ENCODE peak calls at places on chromosomes 4 and X, in ten cellular contexts. One of them, this sample, is unnamed.
A peak's percentile ranks its signal among the peaks of the same experiment; 100 is the strongest.

GRCh38 chr4:1172228-1172851 is at the start of gene SPON2:
- DNase-seq in NCI-H1105 treated with DMSO at 0.1 percent for 48 hours: no peak
- DNase-seq in stimulated activated CD4-positive, alpha-beta T cell treated with anti-CD3 and anti-CD28 coated beads, Interleukin-4, amount 100 ng/mL, for 4 hours: no peak
- DNase-seq in HCT116: no peak
- DNase-seq in EL: no peak
- DNase-seq in colonic mucosa: no peak
- DNase-seq in stimulated activated naive CD4-positive, alpha-beta T cell treated with Interleukin-2 at 50 U/mL for 16 hours: no peak
- DNase-seq in GM10248: peak; percentile 36
- DNase-seq in left kidney: peak; percentile 56
- DNase-seq in Peyer's patch: no peak
- DNase-seq in this sample: peak; percentile 18

GRCh38 chr4:153209410-153209809 is 5.2 kb downstream of the TRIM2 start:
- DNase-seq in NCI-H1105 treated with DMSO at 0.1 percent for 48 hours: no peak
- DNase-seq in GM10248: no peak
- DNase-seq in stimulated activated CD4-positive, alpha-beta T cell treated with anti-CD3 and anti-CD28 coated beads, Interleukin-4, amount 100 ng/mL, for 4 hours: no peak
- DNase-seq in EL: no peak
- DNase-seq in HCT116: no peak
- DNase-seq in colonic mucosa: peak; percentile 50
- DNase-seq in Peyer's patch: no peak
- DNase-seq in left kidney: peak; percentile 76
- DNase-seq in stimulated activated naive CD4-positive, alpha-beta T cell treated with Interleukin-2 at 50 U/mL for 16 hours: no peak
- DNase-seq in this sample: no peak

GRCh38 chrX:134025986-134026731 is 40.8 kb upstream of the GPC3 start:
- DNase-seq in HCT116: no peak
- DNase-seq in EL: no peak
- DNase-seq in Peyer's patch: no peak
- DNase-seq in left kidney: peak; percentile 32
- DNase-seq in NCI-H1105 treated with DMSO at 0.1 percent for 48 hours: no peak
- DNase-seq in GM10248: no peak
- DNase-seq in colonic mucosa: no peak
- DNase-seq in stimulated activated naive CD4-positive, alpha-beta T cell treated with Interleukin-2 at 50 U/mL for 16 hours: no peak
- DNase-seq in stimulated activated CD4-positive, alpha-beta T cell treated with anti-CD3 and anti-CD28 coated beads, Interleukin-4, amount 100 ng/mL, for 4 hours: no peak
- DNase-seq in this sample: no peak

GRCh38 chr4:10348241-10348640 is 109.0 kb downstream of the ZNF518B start:
- DNase-seq in EL: no peak
- DNase-seq in HCT116: no peak
- DNase-seq in NCI-H1105 treated with DMSO at 0.1 percent for 48 hours: no peak
- DNase-seq in stimulated activated CD4-positive, alpha-beta T cell treated with anti-CD3 and anti-CD28 coated beads, Interleukin-4, amount 100 ng/mL, for 4 hours: no peak
- DNase-seq in GM10248: no peak
- DNase-seq in Peyer's patch: no peak
- DNase-seq in colonic mucosa: no peak
- DNase-seq in stimulated activated naive CD4-positive, alpha-beta T cell treated with Interleukin-2 at 50 U/mL for 16 hours: no peak
- DNase-seq in left kidney: no peak
- DNase-seq in this sample: no peak

GRCh38 chr4:141636077-141636770 is at the start of gene IL15:
- DNase-seq in EL: peak; percentile 78
- DNase-seq in NCI-H1105 treated with DMSO at 0.1 percent for 48 hours: peak; percentile 48
- DNase-seq in HCT116: peak; percentile 36
- DNase-seq in Peyer's patch: peak; percentile 93
- DNase-seq in left kidney: peak; percentile 68
- DNase-seq in GM10248: peak; percentile 87
- DNase-seq in stimulated activated CD4-positive, alpha-beta T cell treated with anti-CD3 and anti-CD28 coated beads, Interleukin-4, amount 100 ng/mL, for 4 hours: peak; percentile 69
- DNase-seq in colonic mucosa: peak; percentile 94
- DNase-seq in stimulated activated naive CD4-positive, alpha-beta T cell treated with Interleukin-2 at 50 U/mL for 16 hours: peak; percentile 78
- DNase-seq in this sample: peak; percentile 78

GRCh38 chr4:83320548-83320947 is 14.1 kb downstream of the HPSE start:
- DNase-seq in stimulated activated CD4-positive, alpha-beta T cell treated with anti-CD3 and anti-CD28 coated beads, Interleukin-4, amount 100 ng/mL, for 4 hours: peak; percentile 4
- DNase-seq in NCI-H1105 treated with DMSO at 0.1 percent for 48 hours: no peak
- DNase-seq in EL: peak; percentile 70
- DNase-seq in stimulated activated naive CD4-positive, alpha-beta T cell treated with Interleukin-2 at 50 U/mL for 16 hours: no peak
- DNase-seq in colonic mucosa: peak; percentile 29
- DNase-seq in HCT116: no peak
- DNase-seq in Peyer's patch: peak; percentile 56
- DNase-seq in left kidney: peak; percentile 11
- DNase-seq in GM10248: no peak
- DNase-seq in this sample: peak; percentile 49

GRCh38 chr4:3765271-3766206 is 646 bp upstream of the ADRA2C start:
- DNase-seq in stimulated activated naive CD4-positive, alpha-beta T cell treated with Interleukin-2 at 50 U/mL for 16 hours: no peak
- DNase-seq in colonic mucosa: peak; percentile 26
- DNase-seq in EL: peak; percentile 68
- DNase-seq in left kidney: peak; percentile 86
- DNase-seq in GM10248: no peak
- DNase-seq in Peyer's patch: no peak
- DNase-seq in stimulated activated CD4-positive, alpha-beta T cell treated with anti-CD3 and anti-CD28 coated beads, Interleukin-4, amount 100 ng/mL, for 4 hours: no peak
- DNase-seq in HCT116: no peak
- DNase-seq in NCI-H1105 treated with DMSO at 0.1 percent for 48 hours: peak; percentile 15
- DNase-seq in this sample: no peak

GRCh38 chrX:6363193-6363592 is 134.5 kb upstream of the NLGN4X start:
- DNase-seq in GM10248: no peak
- DNase-seq in stimulated activated naive CD4-positive, alpha-beta T cell treated with Interleukin-2 at 50 U/mL for 16 hours: no peak
- DNase-seq in NCI-H1105 treated with DMSO at 0.1 percent for 48 hours: no peak
- DNase-seq in left kidney: peak; percentile 2
- DNase-seq in stimulated activated CD4-positive, alpha-beta T cell treated with anti-CD3 and anti-CD28 coated beads, Interleukin-4, amount 100 ng/mL, for 4 hours: no peak
- DNase-seq in Peyer's patch: no peak
- DNase-seq in EL: no peak
- DNase-seq in colonic mucosa: no peak
- DNase-seq in HCT116: no peak
- DNase-seq in this sample: no peak

GRCh38 chrX:135516376-135516775 is 4.1 kb upstream of the INTS6L start:
- DNase-seq in left kidney: no peak
- DNase-seq in stimulated activated CD4-positive, alpha-beta T cell treated with anti-CD3 and anti-CD28 coated beads, Interleukin-4, amount 100 ng/mL, for 4 hours: no peak
- DNase-seq in HCT116: no peak
- DNase-seq in NCI-H1105 treated with DMSO at 0.1 percent for 48 hours: no peak
- DNase-seq in Peyer's patch: no peak
- DNase-seq in EL: no peak
- DNase-seq in stimulated activated naive CD4-positive, alpha-beta T cell treated with Interleukin-2 at 50 U/mL for 16 hours: no peak
- DNase-seq in GM10248: no peak
- DNase-seq in colonic mucosa: no peak
- DNase-seq in this sample: no peak

GRCh38 chrX:38513087-38513742 is 48.1 kb upstream of the TSPAN7 start:
- DNase-seq in Peyer's patch: no peak
- DNase-seq in EL: no peak
- DNase-seq in NCI-H1105 treated with DMSO at 0.1 percent for 48 hours: peak; percentile 84
- DNase-seq in stimulated activated CD4-positive, alpha-beta T cell treated with anti-CD3 and anti-CD28 coated beads, Interleukin-4, amount 100 ng/mL, for 4 hours: no peak
- DNase-seq in colonic mucosa: no peak
- DNase-seq in GM10248: no peak
- DNase-seq in stimulated activated naive CD4-positive, alpha-beta T cell treated with Interleukin-2 at 50 U/mL for 16 hours: no peak
- DNase-seq in HCT116: no peak
- DNase-seq in left kidney: no peak
- DNase-seq in this sample: no peak

GRCh38 chrX:118418811-118419251 is 72.9 kb downstream of the WDR44 start:
- DNase-seq in GM10248: no peak
- DNase-seq in Peyer's patch: no peak
- DNase-seq in NCI-H1105 treated with DMSO at 0.1 percent for 48 hours: no peak
- DNase-seq in EL: no peak
- DNase-seq in colonic mucosa: peak; percentile 21
- DNase-seq in stimulated activated naive CD4-positive, alpha-beta T cell treated with Interleukin-2 at 50 U/mL for 16 hours: no peak
- DNase-seq in left kidney: no peak
- DNase-seq in stimulated activated CD4-positive, alpha-beta T cell treated with anti-CD3 and anti-CD28 coated beads, Interleukin-4, amount 100 ng/mL, for 4 hours: no peak
- DNase-seq in HCT116: no peak
- DNase-seq in this sample: no peak

GRCh38 chr4:3613980-3614730 is 81.9 kb upstream of the LRPAP1 start:
- DNase-seq in left kidney: peak; percentile 55
- DNase-seq in stimulated activated naive CD4-positive, alpha-beta T cell treated with Interleukin-2 at 50 U/mL for 16 hours: no peak
- DNase-seq in HCT116: no peak
- DNase-seq in NCI-H1105 treated with DMSO at 0.1 percent for 48 hours: peak; percentile 67
- DNase-seq in GM10248: no peak
- DNase-seq in stimulated activated CD4-positive, alpha-beta T cell treated with anti-CD3 and anti-CD28 coated beads, Interleukin-4, amount 100 ng/mL, for 4 hours: no peak
- DNase-seq in Peyer's patch: no peak
- DNase-seq in EL: no peak
- DNase-seq in colonic mucosa: no peak
- DNase-seq in this sample: no peak

GRCh38 chr4:48311896-48312295 is 29.4 kb upstream of the SLAIN2 start:
- DNase-seq in stimulated activated naive CD4-positive, alpha-beta T cell treated with Interleukin-2 at 50 U/mL for 16 hours: no peak
- DNase-seq in GM10248: no peak
- DNase-seq in colonic mucosa: no peak
- DNase-seq in EL: peak; percentile 73
- DNase-seq in Peyer's patch: no peak
- DNase-seq in NCI-H1105 treated with DMSO at 0.1 percent for 48 hours: no peak
- DNase-seq in left kidney: no peak
- DNase-seq in stimulated activated CD4-positive, alpha-beta T cell treated with anti-CD3 and anti-CD28 coated beads, Interleukin-4, amount 100 ng/mL, for 4 hours: no peak
- DNase-seq in HCT116: no peak
- DNase-seq in this sample: no peak

GRCh38 chr4:8651661-8652180 is 59.2 kb downstream of the CPZ start:
- DNase-seq in GM10248: no peak
- DNase-seq in EL: no peak
- DNase-seq in NCI-H1105 treated with DMSO at 0.1 percent for 48 hours: no peak
- DNase-seq in Peyer's patch: peak; percentile 31
- DNase-seq in HCT116: no peak
- DNase-seq in stimulated activated CD4-positive, alpha-beta T cell treated with anti-CD3 and anti-CD28 coated beads, Interleukin-4, amount 100 ng/mL, for 4 hours: no peak
- DNase-seq in stimulated activated naive CD4-positive, alpha-beta T cell treated with Interleukin-2 at 50 U/mL for 16 hours: no peak
- DNase-seq in colonic mucosa: no peak
- DNase-seq in left kidney: no peak
- DNase-seq in this sample: no peak

GRCh38 chr4:102598759-102599379 is 97.7 kb downstream of the NFKB1 start:
- DNase-seq in GM10248: peak; percentile 41
- DNase-seq in left kidney: no peak
- DNase-seq in colonic mucosa: no peak
- DNase-seq in EL: peak; percentile 27
- DNase-seq in Peyer's patch: no peak
- DNase-seq in NCI-H1105 treated with DMSO at 0.1 percent for 48 hours: no peak
- DNase-seq in stimulated activated CD4-positive, alpha-beta T cell treated with anti-CD3 and anti-CD28 coated beads, Interleukin-4, amount 100 ng/mL, for 4 hours: no peak
- DNase-seq in stimulated activated naive CD4-positive, alpha-beta T cell treated with Interleukin-2 at 50 U/mL for 16 hours: peak; percentile 21
- DNase-seq in HCT116: no peak
- DNase-seq in this sample: no peak

GRCh38 chr4:112086036-112086434 is 59.2 kb upstream of the FAM241A start:
- DNase-seq in NCI-H1105 treated with DMSO at 0.1 percent for 48 hours: no peak
- DNase-seq in left kidney: no peak
- DNase-seq in stimulated activated CD4-positive, alpha-beta T cell treated with anti-CD3 and anti-CD28 coated beads, Interleukin-4, amount 100 ng/mL, for 4 hours: no peak
- DNase-seq in HCT116: no peak
- DNase-seq in GM10248: no peak
- DNase-seq in Peyer's patch: no peak
- DNase-seq in EL: no peak
- DNase-seq in stimulated activated naive CD4-positive, alpha-beta T cell treated with Interleukin-2 at 50 U/mL for 16 hours: no peak
- DNase-seq in colonic mucosa: no peak
- DNase-seq in this sample: no peak